ENCODE peak calls at places on chromosome 12, in four cellular contexts. X is HCT116, J is K562, Y is HepG2. W is an unnamed sample.

GRCh38 chr12:4203772-4204376 is 69.7 kb upstream of the CCND2 start:
- DNase-seq in Y (no peak), X (no peak), J (no peak), W (no peak)

GRCh38 chr12:104835317-104835716 is 122.8 kb downstream of the SLC41A2 start:
- DNase-seq in J (no peak), X (no peak), Y (no peak), W (no peak)

GRCh38 chr12:27652174-27652763 is 44.0 kb upstream of the REP15 start:
- DNase-seq in J (peak; percentile 62), Y (peak; percentile 71), X (peak; percentile 58), W (peak; percentile 69)

GRCh38 chr12:47885012-47885501 is 19.7 kb downstream of the VDR start:
- DNase-seq in X (no peak), Y (no peak), J (peak; percentile 21), W (no peak)

GRCh38 chr12:109469516-109469915 is 7.6 kb downstream of the KCTD10 start:
- DNase-seq in J (no peak), X (no peak), Y (no peak), W (no peak)

GRCh38 chr12:70757830-70758493 is 120.7 kb upstream of the PTPRB start:
- DNase-seq in Y (no peak), X (no peak), J (peak; percentile 19), W (no peak)

GRCh38 chr12:93803408-93803807 is 126.2 kb downstream of the CRADD start:
- DNase-seq in X (no peak), J (no peak), Y (no peak), W (no peak)

GRCh38 chr12:92446082-92446460 is 256.7 kb upstream of the PLEKHG7 start:
- DNase-seq in X (no peak), J (no peak), Y (no peak), W (no peak)

GRCh38 chr12:92074889-92075288 is 70.8 kb downstream of the BTG1 start:
- DNase-seq in Y (no peak), J (no peak), X (no peak), W (no peak)

GRCh38 chr12:78703820-78704525 is 160.6 kb upstream of the SYT1 start:
- DNase-seq in X (peak; percentile 22), Y (no peak), J (no peak), W (peak; percentile 76)

GRCh38 chr12:122499991-122500684 is 594 bp downstream of the ZCCHC8 start:
- DNase-seq in J (peak; percentile 50), Y (peak; percentile 70), X (peak; percentile 16), W (no peak)

GRCh38 chr12:26651566-26652188 is 181.3 kb downstream of the ITPR2 start:
- DNase-seq in X (peak; percentile 41), Y (peak; percentile 59), J (peak; percentile 72), W (peak; percentile 77)

GRCh38 chr12:88339254-88339949 is 197.3 kb downstream of the TMTC3 start:
- DNase-seq in X (peak; percentile 3), Y (no peak), J (no peak), W (no peak)

GRCh38 chr12:82964446-82964845 is 277.7 kb downstream of the TMTC2 start:
- DNase-seq in X (no peak), J (no peak), Y (no peak), W (no peak)

GRCh38 chr12:12502813-12503146 is 59.9 kb downstream of the DUSP16 start:
- DNase-seq in Y (no peak), X (no peak), J (no peak), W (no peak)

GRCh38 chr12:29612912-29613311 is 115.4 kb upstream of the OVCH1 start:
- DNase-seq in J (no peak), Y (no peak), X (no peak), W (no peak)

GRCh38 chr12:103673891-103674375 is 86.9 kb downstream of the STAB2 start:
- DNase-seq in X (no peak), J (no peak), Y (peak; percentile 37), W (no peak)

GRCh38 chr12:123390415-123391093 is 6.6 kb downstream of the KMT5A start:
- DNase-seq in J (no peak), Y (no peak), X (no peak), W (no peak)

GRCh38 chr12:84910549-84911241 is 1.9 kb downstream of the SLC6A15 start:
- DNase-seq in Y (no peak), J (no peak), X (no peak), W (no peak)

GRCh38 chr12:50404307-50404706 is 3.6 kb downstream of the LARP4 start:
- DNase-seq in X (no peak), J (no peak), Y (no peak), W (no peak)

GRCh38 chr12:68180792-68181744 is 21.5 kb upstream of the IFNG start:
- DNase-seq in X (no peak), J (no peak), Y (no peak), W (no peak)

GRCh38 chr12:42285431-42285830 is 40.5 kb downstream of the ZCRB1 start:
- DNase-seq in X (no peak), J (no peak), Y (no peak), W (no peak)

GRCh38 chr12:1993341-1993740 is 10.9 kb downstream of the DCP1B start:
- DNase-seq in J (no peak), Y (peak; percentile 29), X (peak; percentile 64), W (peak; percentile 70)

GRCh38 chr12:125221602-125222001 is 156.4 kb downstream of the AACS start:
- DNase-seq in X (no peak), Y (no peak), J (no peak), W (no peak)

GRCh38 chr12:5076761-5077160 is 33.1 kb downstream of the KCNA5 start:
- DNase-seq in X (no peak), J (no peak), Y (no peak), W (no peak)

GRCh38 chr12:48037267-48037915 is 33.1 kb upstream of the COL2A1 start:
- DNase-seq in Y (peak; percentile 52), J (no peak), X (no peak), W (no peak)

GRCh38 chr12:95653761-95654546 is 102.7 kb upstream of the USP44 start:
- DNase-seq in J (no peak), Y (peak; percentile 70), X (peak; percentile 13), W (no peak)

GRCh38 chr12:46371718-46372130 is 849 bp downstream of the SLC38A2 start:
- DNase-seq in J (peak; percentile 69), Y (no peak), X (no peak), W (no peak)

GRCh38 chr12:93325855-93326254 is 51.9 kb upstream of the NUDT4 start:
- DNase-seq in J (no peak), Y (no peak), X (no peak), W (no peak)

GRCh38 chr12:131123817-131124216 is 170.1 kb downstream of the ADGRD1 start:
- DNase-seq in J (no peak), X (no peak), Y (no peak), W (no peak)

GRCh38 chr12:28535216-28535615 is 345.0 kb downstream of the CCDC91 start:
- DNase-seq in J (no peak), Y (no peak), X (no peak), W (no peak)

GRCh38 chr12:42921741-42922511 is 332.4 kb upstream of the PRICKLE1 start:
- DNase-seq in Y (no peak), X (no peak), J (no peak), W (no peak)

GRCh38 chr12:89756100-89756637 is 47.5 kb upstream of the ATP2B1 start:
- DNase-seq in X (no peak), J (no peak), Y (no peak), W (no peak)

GRCh38 chr12:102682698-102683289 is 202.4 kb upstream of the IGF1 start:
- DNase-seq in J (no peak), Y (no peak), X (no peak), W (no peak)

DNA sequence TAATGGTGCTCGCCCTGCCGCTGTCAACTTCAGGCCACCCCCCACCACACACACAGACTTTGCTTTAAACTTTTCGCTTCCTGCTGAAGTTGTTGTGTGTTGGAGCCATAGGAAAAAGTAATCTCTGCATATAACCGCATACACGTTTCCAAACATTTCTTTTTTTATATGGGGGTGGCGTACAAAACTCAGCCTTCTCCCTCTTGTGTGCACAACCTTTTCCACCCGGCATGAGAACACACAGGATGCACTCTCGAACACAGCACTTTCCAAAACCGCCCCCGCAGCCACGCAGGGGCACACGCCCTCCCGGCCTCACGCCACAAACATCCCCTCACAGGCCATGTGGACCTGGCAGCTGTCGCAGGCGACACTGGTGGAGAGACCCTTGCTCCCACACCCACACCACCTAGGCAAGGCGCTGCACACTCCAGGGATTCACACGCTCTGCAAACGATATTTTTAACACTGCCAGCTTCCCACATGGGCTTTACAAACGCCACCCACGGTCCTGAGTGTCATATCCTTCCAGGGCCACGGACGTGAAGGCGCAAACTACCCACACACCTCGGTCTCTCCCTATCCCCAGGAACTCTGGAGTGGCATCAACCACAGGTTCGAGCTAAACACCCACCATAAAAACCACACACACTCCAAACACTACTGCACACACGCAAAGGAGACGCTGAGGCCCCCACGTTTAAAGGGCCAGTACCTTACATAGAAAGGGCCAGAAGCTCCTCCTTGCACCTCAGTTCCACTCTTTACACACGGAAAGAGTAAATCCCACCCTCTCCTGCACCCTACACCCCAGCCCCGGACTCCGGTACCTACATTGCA is 12.3 kb upstream of the ITGB7 start:
- DNase-seq in Y (no peak), X (no peak), J (peak; percentile 62), W (no peak)
- H3K4me1 ChIP-seq in Y (peaks cover 63% of the 10 kb centered on the region), X (peaks cover 72% of the 10 kb centered on the region), J (peaks cover 76% of the 10 kb centered on the region), W (peaks cover 58% of the 10 kb centered on the region)

GRCh38 chr12:106134294-106134949 is 4.3 kb downstream of the NUAK1 start:
- DNase-seq in J (no peak), X (no peak), Y (no peak), W (no peak)

GRCh38 chr12:106137456-106138278 is 1.1 kb downstream of the NUAK1 start:
- DNase-seq in J (no peak), Y (no peak), X (no peak), W (no peak)

GRCh38 chr12:106135075-106135474 is 3.7 kb downstream of the NUAK1 start:
- DNase-seq in Y (no peak), X (no peak), J (no peak), W (no peak)

GRCh38 chr12:106135781-106136180 is 3.0 kb downstream of the NUAK1 start:
- DNase-seq in J (no peak), Y (no peak), X (no peak), W (no peak)

DNA sequence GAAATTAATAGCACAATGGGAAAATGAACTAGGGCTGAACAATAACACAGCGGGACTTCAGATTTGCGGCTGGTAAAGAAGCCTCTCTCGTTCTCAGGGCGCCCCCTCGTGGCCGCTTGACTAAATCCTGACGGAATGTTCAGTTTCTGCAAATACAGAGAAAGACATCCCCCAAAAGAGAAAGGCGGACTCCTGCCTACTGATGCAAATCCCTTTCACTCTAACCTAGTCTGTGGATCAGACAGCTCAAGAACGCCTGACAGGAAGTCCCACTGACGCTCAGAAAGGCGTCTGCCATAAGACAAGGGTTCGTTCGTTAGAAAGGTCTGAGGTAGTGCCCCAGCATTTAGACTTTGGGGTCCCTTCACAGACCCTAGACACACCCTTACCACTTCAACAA is 2.5 kb downstream of the NUAK1 start:
- DNase-seq in X (peak; percentile 37), Y (peak; percentile 73), J (peak; percentile 62), W (no peak)
- TF ChIP-seq POLR2AphosphoS5 in X (no peak), Y (no peak), J (no peak), W (peak; percentile 48)

GRCh38 chr12:65584041-65584440 is 240.2 kb upstream of the HMGA2 start:
- DNase-seq in Y (no peak), X (no peak), J (no peak), W (no peak)
- TF ChIP-seq TCF7L2 in Y (no peak), X (no peak), J (no peak), W (no peak)

GRCh38 chr12:19177754-19178153 is 48.2 kb downstream of the PLEKHA5 start:
- DNase-seq in X (no peak), Y (no peak), J (no peak), W (no peak)

GRCh38 chr12:19183121-19183838 is 53.7 kb downstream of the PLEKHA5 start:
- DNase-seq in Y (no peak), X (no peak), J (no peak), W (no peak)

GRCh38 chr12:19179986-19180385 is 50.5 kb downstream of the PLEKHA5 start:
- DNase-seq in Y (no peak), J (no peak), X (no peak), W (no peak)

GRCh38 chr12:19185262-19185929 is 55.9 kb downstream of the PLEKHA5 start:
- DNase-seq in X (no peak), J (no peak), Y (no peak), W (no peak)

GRCh38 chr12:19181666-19182426 is 52.3 kb downstream of the PLEKHA5 start:
- DNase-seq in Y (no peak), X (no peak), J (no peak), W (no peak)
- H3K4me1 ChIP-seq in Y (peaks cover under 1% of the 10 kb centered on the region), X (no peaks in the 10 kb centered on the region), J (no peaks in the 10 kb centered on the region), W (no peaks in the 10 kb centered on the region)

W was measured in Panc1.